ENCODE peak calls at places on chromosomes 11 and 22, in five cellular contexts. One of them, this sample, is unnamed. For H3K4me1, the result is how much of the 10 kb centered on the place peaks cover.

GRCh38 chr11:95442531-95443050 is 211.6 kb upstream of the SESN3 start:
- DNase-seq in psoas muscle: no peak
- DNase-seq in mucosa of descending colon: no peak
- DNase-seq in thoracic aorta: no peak
- DNase-seq in CD8-positive, alpha-beta memory T cell: no peak
- DNase-seq in this sample: no peak

GRCh38 chr11:59273008-59273841 is 60.5 kb upstream of the MPEG1 start:
- DNase-seq in psoas muscle: no peak
- DNase-seq in CD8-positive, alpha-beta memory T cell: no peak
- DNase-seq in mucosa of descending colon: peak
- DNase-seq in thoracic aorta: no peak
- DNase-seq in this sample: no peak

GRCh38 chr11:99368579-99368978 is 347.8 kb downstream of the CNTN5 start:
- DNase-seq in CD8-positive, alpha-beta memory T cell: no peak
- DNase-seq in psoas muscle: no peak
- DNase-seq in mucosa of descending colon: no peak
- DNase-seq in thoracic aorta: no peak
- DNase-seq in this sample: no peak

GRCh38 chr22:31490496-31490925 is 869 bp upstream of the EIF4ENIF1 start:
- DNase-seq in CD8-positive, alpha-beta memory T cell: peak
- DNase-seq in thoracic aorta: no peak
- DNase-seq in psoas muscle: peak
- DNase-seq in mucosa of descending colon: peak
- DNase-seq in this sample: no peak

GRCh38 chr22:19904881-19905618 is 36.5 kb upstream of the COMT start:
- DNase-seq in thoracic aorta: no peak
- DNase-seq in psoas muscle: no peak
- DNase-seq in CD8-positive, alpha-beta memory T cell: no peak
- DNase-seq in mucosa of descending colon: no peak
- DNase-seq in this sample: no peak

GRCh38 chr22:19988965-19989724 is 27.5 kb downstream of the ARVCF start:
- DNase-seq in thoracic aorta: no peak
- DNase-seq in mucosa of descending colon: no peak
- DNase-seq in psoas muscle: peak
- DNase-seq in CD8-positive, alpha-beta memory T cell: no peak
- DNase-seq in this sample: no peak

GRCh38 chr11:107157809-107158187 is 139.5 kb upstream of the GUCY1A2 start:
- DNase-seq in psoas muscle: no peak
- DNase-seq in thoracic aorta: no peak
- DNase-seq in CD8-positive, alpha-beta memory T cell: no peak
- DNase-seq in mucosa of descending colon: no peak
- DNase-seq in this sample: no peak

GRCh38 chr11:44286268-44286880 is 23.6 kb downstream of the ALX4 start:
- DNase-seq in CD8-positive, alpha-beta memory T cell: peak
- DNase-seq in psoas muscle: peak
- DNase-seq in thoracic aorta: no peak
- DNase-seq in mucosa of descending colon: peak
- DNase-seq in this sample: peak

GRCh38 chr11:64870893-64871849 is 7.2 kb downstream of the EHD1 start:
- DNase-seq in thoracic aorta: no peak
- DNase-seq in CD8-positive, alpha-beta memory T cell: no peak
- DNase-seq in psoas muscle: no peak
- DNase-seq in mucosa of descending colon: peak
- DNase-seq in this sample: no peak

GRCh38 chr22:42769574-42770447 is 49.1 kb upstream of the A4GALT start:
- DNase-seq in thoracic aorta: peak
- DNase-seq in mucosa of descending colon: peak
- DNase-seq in CD8-positive, alpha-beta memory T cell: no peak
- DNase-seq in psoas muscle: peak
- DNase-seq in this sample: peak

GRCh38 chr11:72237112-72237931 is 6.7 kb downstream of the PHOX2A start:
- DNase-seq in mucosa of descending colon: no peak
- DNase-seq in CD8-positive, alpha-beta memory T cell: no peak
- DNase-seq in psoas muscle: no peak
- DNase-seq in thoracic aorta: no peak
- DNase-seq in this sample: no peak

GRCh38 chr22:38755155-38755910 is 465 bp downstream of the SUN2 start:
- DNase-seq in psoas muscle: peak
- DNase-seq in mucosa of descending colon: peak
- DNase-seq in CD8-positive, alpha-beta memory T cell: no peak
- DNase-seq in thoracic aorta: peak
- DNase-seq in this sample: peak

GRCh38 chr22:39583066-39583667 is 12.6 kb downstream of the CACNA1I start:
- DNase-seq in thoracic aorta: no peak
- DNase-seq in psoas muscle: no peak
- DNase-seq in mucosa of descending colon: no peak
- DNase-seq in CD8-positive, alpha-beta memory T cell: no peak
- DNase-seq in this sample: no peak

GRCh38 chr11:72331761-72332160 is 87.8 kb upstream of the PHOX2A start:
- DNase-seq in thoracic aorta: no peak
- DNase-seq in psoas muscle: no peak
- DNase-seq in mucosa of descending colon: no peak
- DNase-seq in CD8-positive, alpha-beta memory T cell: no peak
- DNase-seq in this sample: no peak

GRCh38 chr11:4863893-4864292 is 14.9 kb upstream of the OR51S1 start:
- DNase-seq in CD8-positive, alpha-beta memory T cell: no peak
- DNase-seq in mucosa of descending colon: no peak
- DNase-seq in psoas muscle: no peak
- DNase-seq in thoracic aorta: no peak
- DNase-seq in this sample: no peak

GRCh38 chr11:108324587-108324986 is 101.7 kb downstream of the ATM start:
- DNase-seq in mucosa of descending colon: no peak
- DNase-seq in psoas muscle: no peak
- DNase-seq in CD8-positive, alpha-beta memory T cell: no peak
- DNase-seq in thoracic aorta: no peak
- DNase-seq in this sample: no peak

GRCh38 chr11:27459191-27459590 is 13.4 kb downstream of the LGR4 start:
- DNase-seq in psoas muscle: no peak
- DNase-seq in mucosa of descending colon: no peak
- DNase-seq in CD8-positive, alpha-beta memory T cell: no peak
- DNase-seq in thoracic aorta: no peak
- DNase-seq in this sample: no peak
- H3K4me1 ChIP-seq in psoas muscle: under half
- H3K4me1 ChIP-seq in mucosa of descending colon: under half
- H3K4me1 ChIP-seq in CD8-positive, alpha-beta memory T cell: under half
- H3K4me1 ChIP-seq in thoracic aorta: under half
- H3K4me1 ChIP-seq in this sample: under half

GRCh38 chr11:101523193-101523592 is 60.6 kb downstream of the TRPC6 start:
- DNase-seq in thoracic aorta: no peak
- DNase-seq in mucosa of descending colon: no peak
- DNase-seq in psoas muscle: no peak
- DNase-seq in CD8-positive, alpha-beta memory T cell: no peak
- DNase-seq in this sample: no peak

GRCh38 chr11:101523634-101524260 is 60.1 kb downstream of the TRPC6 start:
- DNase-seq in psoas muscle: no peak
- DNase-seq in mucosa of descending colon: no peak
- DNase-seq in CD8-positive, alpha-beta memory T cell: no peak
- DNase-seq in thoracic aorta: no peak
- DNase-seq in this sample: no peak
- H3K4me3 ChIP-seq in psoas muscle: no peak
- H3K4me3 ChIP-seq in mucosa of descending colon: no peak
- H3K4me3 ChIP-seq in CD8-positive, alpha-beta memory T cell: no peak
- H3K4me3 ChIP-seq in thoracic aorta: no peak
- H3K4me3 ChIP-seq in this sample: no peak

DNA sequence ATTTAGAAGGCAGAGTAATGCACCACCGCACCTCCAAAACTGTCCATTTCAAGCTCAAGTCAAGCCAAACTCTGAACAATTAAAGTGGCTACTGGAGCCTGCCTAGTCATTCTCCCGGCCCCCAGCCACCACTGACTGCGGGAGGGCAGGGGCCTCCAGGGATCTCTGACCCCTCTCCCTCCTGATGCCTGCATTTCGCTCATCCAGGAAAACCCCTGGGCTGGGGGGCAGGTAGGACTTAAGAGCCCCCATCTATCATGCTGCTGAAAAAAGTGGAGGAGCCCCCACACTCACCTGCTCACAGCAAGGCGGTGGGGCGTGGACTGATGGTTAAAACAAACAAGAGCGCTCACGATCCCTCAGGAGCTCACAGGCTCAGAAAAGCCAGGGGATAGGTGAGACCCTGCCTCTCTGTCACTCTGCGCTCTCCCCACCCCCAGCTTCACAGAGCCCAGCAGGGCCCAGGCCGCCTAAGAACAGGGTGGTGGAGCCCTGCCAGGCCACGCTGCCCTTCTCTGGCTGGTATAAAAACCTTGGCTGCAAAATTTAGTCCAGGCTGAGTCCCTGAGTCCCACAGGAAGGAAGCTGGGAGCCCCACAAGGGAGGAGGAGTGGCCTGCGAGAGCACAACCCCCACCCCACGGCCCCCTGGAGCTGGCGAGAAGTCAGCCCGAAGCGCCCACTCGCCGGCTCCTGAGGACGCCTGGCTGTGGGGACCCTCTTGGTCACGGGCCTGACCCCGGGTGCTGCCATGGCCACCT is 21.0 kb upstream of the MOB2 start:
- DNase-seq in CD8-positive, alpha-beta memory T cell: no peak
- DNase-seq in mucosa of descending colon: no peak
- DNase-seq in thoracic aorta: no peak
- DNase-seq in psoas muscle: no peak
- DNase-seq in this sample: no peak
- H3K4me1 ChIP-seq in CD8-positive, alpha-beta memory T cell: under half
- H3K4me1 ChIP-seq in mucosa of descending colon: under half
- H3K4me1 ChIP-seq in thoracic aorta: half or more
- H3K4me1 ChIP-seq in psoas muscle: half or more
- H3K4me1 ChIP-seq in this sample: under half

DNA sequence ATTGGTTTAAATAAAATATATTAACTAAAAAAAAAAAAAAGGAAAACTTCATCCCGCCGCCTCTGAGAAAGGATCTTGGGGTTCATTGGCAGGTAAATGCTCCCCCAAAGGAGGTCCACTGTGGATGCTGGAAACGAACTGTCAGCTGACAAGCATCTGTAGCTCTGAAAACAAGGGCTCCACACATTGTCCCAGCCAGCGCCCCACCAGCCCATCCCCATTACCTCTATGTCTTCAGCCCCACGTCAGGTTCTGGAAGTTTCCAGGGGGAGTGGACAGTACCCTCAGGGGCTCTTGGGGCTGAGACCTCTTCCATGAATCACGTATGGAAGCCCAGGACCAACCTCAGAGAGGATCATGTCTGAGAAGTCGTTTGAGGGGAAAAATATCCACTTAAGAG is 66.4 kb upstream of the WNT7B start:
- DNase-seq in CD8-positive, alpha-beta memory T cell: no peak
- DNase-seq in psoas muscle: no peak
- DNase-seq in mucosa of descending colon: no peak
- DNase-seq in thoracic aorta: no peak
- DNase-seq in this sample: peak
- H3K4me3 ChIP-seq in CD8-positive, alpha-beta memory T cell: no peak
- H3K4me3 ChIP-seq in psoas muscle: peak
- H3K4me3 ChIP-seq in mucosa of descending colon: no peak
- H3K4me3 ChIP-seq in thoracic aorta: peak
- H3K4me3 ChIP-seq in this sample: peak